ENCODE peak calls at places on chromosomes 11 and 22, in four cellular contexts. Q is stomach, Z is K562, S is transverse colon. R is an unnamed sample.

GRCh38 chr11:70111269-70112016 is 33.3 kb downstream of the ANO1 start:
- DNase-seq in Q (peak), Z (peak), S (peak), R (no peak)

GRCh38 chr22:24436553-24436952 is 9.2 kb downstream of the ADORA2A start:
- DNase-seq in Q (no peak), Z (no peak), S (no peak), R (no peak)

GRCh38 chr11:8674859-8675258 is 7.6 kb downstream of the TRIM66 start:
- DNase-seq in Q (no peak), Z (no peak), S (no peak), R (no peak)

GRCh38 chr11:27201454-27202302 is 161.1 kb downstream of the BBOX1 start:
- DNase-seq in Q (peak), Z (peak), S (peak), R (peak)

GRCh38 chr11:44997566-44997965 is 46.9 kb upstream of the TP53I11 start:
- DNase-seq in Q (no peak), Z (no peak), S (no peak), R (no peak)

GRCh38 chr22:46730568-46731245 is 7.3 kb downstream of the CERK start:
- DNase-seq in Q (no peak), Z (no peak), S (no peak), R (no peak)

GRCh38 chr22:23828800-23829680 is 9.8 kb downstream of the DERL3 start:
- DNase-seq in Q (no peak), Z (no peak), S (no peak), R (peak)

GRCh38 chr11:19769820-19770219 is 57.2 kb downstream of the NAV2 start:
- DNase-seq in Q (no peak), Z (no peak), S (no peak), R (no peak)

GRCh38 chr11:31957674-31958073 is 133.2 kb upstream of the RCN1 start:
- DNase-seq in Q (no peak), Z (no peak), S (no peak), R (no peak)

GRCh38 chr11:124896071-124896750 is 1.5 kb downstream of the ROBO4 start:
- DNase-seq in Q (no peak), Z (no peak), S (no peak), R (peak)

GRCh38 chr11:60710482-60710881 is 11.1 kb downstream of the MS4A8 start:
- DNase-seq in Q (no peak), Z (peak), S (no peak), R (no peak)

GRCh38 chr11:29127456-29127855 is 889.4 kb downstream of the KCNA4 start:
- DNase-seq in Q (no peak), Z (no peak), S (no peak), R (no peak)

GRCh38 chr11:108654994-108655631 is 9.8 kb upstream of the DDX10 start:
- DNase-seq in Q (peak), Z (peak), S (peak), R (no peak)

GRCh38 chr11:17076517-17077239 is 789 bp downstream of the RPS13 start:
- DNase-seq in Q (no peak), Z (peak), S (no peak), R (no peak)

GRCh38 chr11:126352934-126353801 is 2.3 kb upstream of the ST3GAL4 start:
- DNase-seq in Q (no peak), Z (peak), S (no peak), R (no peak)

GRCh38 chr11:117182551-117182935 is 4.0 kb downstream of the SIDT2 start:
- DNase-seq in Q (peak), Z (no peak), S (no peak), R (peak)

GRCh38 chr11:71447791-71448256 is 369 bp downstream of the DHCR7 start:
- DNase-seq in Q (peak), Z (peak), S (peak), R (no peak)

GRCh38 chr11:68843703-68844312 is 2.1 kb upstream of the CPT1A start:
- DNase-seq in Q (peak), Z (no peak), S (peak), R (peak)

GRCh38 chr11:57491371-57492061 is 24.0 kb downstream of the SLC43A1 start:
- DNase-seq in Q (peak), Z (peak), S (peak), R (no peak)

GRCh38 chr11:40292636-40293585 is 1166.5 kb downstream of the LRRC4C start:
- DNase-seq in Q (no peak), Z (no peak), S (no peak), R (peak)

GRCh38 chr11:45180888-45181594 is 34.6 kb downstream of the PRDM11 start:
- DNase-seq in Q (peak), Z (peak), S (peak), R (peak)

GRCh38 chr22:32661296-32661695 is 140.2 kb upstream of the TIMP3 start:
- DNase-seq in Q (no peak), Z (no peak), S (peak), R (peak)

GRCh38 chr11:44453213-44453612 is 112.2 kb upstream of the CD82 start:
- DNase-seq in Q (no peak), Z (no peak), S (no peak), R (no peak)

GRCh38 chr11:66479741-66480115 is 506 bp upstream of the DPP3 start:
- DNase-seq in Q (no peak), Z (no peak), S (no peak), R (no peak)

GRCh38 chr11:66218846-66219620 is 49.4 kb upstream of the RAB1B start:
- DNase-seq in Q (no peak), Z (no peak), S (no peak), R (peak)

GRCh38 chr11:44755553-44756505 is 29.1 kb downstream of the TSPAN18 start:
- DNase-seq in Q (no peak), Z (no peak), S (peak), R (peak)

GRCh38 chr22:39225591-39225990 is 19.2 kb downstream of the PDGFB start:
- DNase-seq in Q (no peak), Z (no peak), S (no peak), R (no peak)

GRCh38 chr11:113873241-113873626 is 2.1 kb downstream of the USP28 start:
- DNase-seq in Q (no peak), Z (no peak), S (no peak), R (no peak)

GRCh38 chr22:30582051-30582450 is 7.6 kb upstream of the GAL3ST1 start:
- DNase-seq in Q (no peak), Z (no peak), S (no peak), R (no peak)

GRCh38 chr22:30586414-30586813 is 5.3 kb downstream of the PES1 start:
- DNase-seq in Q (no peak), Z (no peak), S (no peak), R (no peak)

GRCh38 chr22:30580896-30581295 is 6.4 kb upstream of the GAL3ST1 start:
- DNase-seq in Q (no peak), Z (no peak), S (no peak), R (no peak)

GRCh38 chr22:30582788-30583575 is 8.5 kb upstream of the GAL3ST1 start:
- DNase-seq in Q (no peak), Z (no peak), S (no peak), R (no peak)

GRCh38 chr22:30584441-30584840 is 7.3 kb downstream of the PES1 start:
- DNase-seq in Q (no peak), Z (no peak), S (no peak), R (no peak)
- TF ChIP-seq POLR2AphosphoS5 in Q (no peak), Z (no peak), S (no peak), R (no peak)

GRCh38 chr11:65212226-65212801 is 30.6 kb downstream of the CAPN1 start:
- DNase-seq in Q (no peak), Z (peak), S (no peak), R (peak)
- TF ChIP-seq POLR2AphosphoS5 in Q (no peak), Z (no peak), S (no peak), R (no peak)

GRCh38 chr11:75344761-75345454 is 6.6 kb downstream of the ARRB1 start:
- DNase-seq in Q (no peak), Z (no peak), S (no peak), R (no peak)

GRCh38 chr11:75344186-75344585 is 7.3 kb downstream of the ARRB1 start:
- DNase-seq in Q (no peak), Z (no peak), S (no peak), R (no peak)

GRCh38 chr11:75341583-75341982 is 9.9 kb downstream of the ARRB1 start:
- DNase-seq in Q (no peak), Z (no peak), S (no peak), R (peak)

GRCh38 chr11:75342231-75342918 is 9.1 kb downstream of the ARRB1 start:
- DNase-seq in Q (no peak), Z (no peak), S (no peak), R (no peak)

GRCh38 chr11:75342966-75343870 is 8.2 kb downstream of the ARRB1 start:
- DNase-seq in Q (peak), Z (peak), S (no peak), R (peak)
- TF ChIP-seq POLR2AphosphoS5 in Q (peak), Z (no peak), S (no peak), R (no peak)

GRCh38 chr11:6387811-6388599 is 2.3 kb upstream of the SMPD1 start:
- DNase-seq in Q (no peak), Z (no peak), S (no peak), R (no peak)

GRCh38 chr11:6390718-6391547 is 659 bp downstream of the SMPD1 start:
- DNase-seq in Q (no peak), Z (no peak), S (no peak), R (no peak)

GRCh38 chr11:6389921-6390717 is at the start of gene SMPD1:
- DNase-seq in Q (peak), Z (peak), S (peak), R (peak)

GRCh38 chr11:6388747-6389146 is 1.5 kb upstream of the SMPD1 start:
- DNase-seq in Q (no peak), Z (no peak), S (no peak), R (no peak)

DNA sequence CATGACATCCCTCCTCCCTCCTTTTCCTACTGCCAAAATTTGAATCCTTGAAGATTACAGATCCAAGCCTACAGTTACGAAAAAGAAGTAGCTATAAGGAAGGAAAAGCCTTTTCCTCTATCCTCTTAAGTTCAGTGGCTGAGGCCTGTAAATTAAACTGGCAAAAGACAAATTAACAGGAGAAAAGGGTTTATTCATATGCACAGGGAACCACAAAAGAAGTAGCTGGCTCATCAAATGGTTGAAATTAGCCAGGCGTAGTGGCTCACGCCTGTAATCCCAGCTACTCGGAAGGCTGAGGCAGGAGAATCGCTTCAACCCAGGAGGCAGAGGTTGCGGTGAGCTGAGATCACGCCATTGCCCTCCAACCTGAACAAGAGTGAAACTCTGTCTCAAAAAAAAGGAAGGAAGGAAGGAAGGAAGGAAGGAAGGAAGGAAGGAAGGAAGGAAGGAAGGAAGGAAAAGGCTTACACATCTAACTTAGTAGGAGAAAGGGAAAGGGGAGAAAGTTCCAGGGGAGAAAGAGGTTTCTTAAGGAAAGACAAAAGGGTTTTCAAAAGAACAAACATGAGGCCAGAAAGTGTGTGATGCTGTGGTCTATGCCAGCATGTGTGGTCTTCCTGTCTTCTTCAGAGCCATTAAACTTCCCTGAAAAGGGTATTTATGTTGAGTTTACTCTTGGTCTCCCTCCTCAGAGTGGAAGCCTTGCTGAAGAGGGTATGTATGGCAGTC is 5.1 kb upstream of the SMPD1 start:
- DNase-seq in Q (no peak), Z (no peak), S (no peak), R (no peak)
- TF ChIP-seq POLR2AphosphoS5 in Q (no peak), Z (no peak), S (no peak), R (no peak)